ENCODE peak calls at places on chromosomes 6 and 20, in nine cellular contexts. Z, T, R, X, Y, N, H, V and K are unnamed samples.

GRCh38 chr6:166032366-166033171 is 135.1 kb downstream of the TBXT start:
- DNase-seq in Z (no peak), T (peak; percentile 96), R (peak; percentile 79), X (no peak), Y (no peak), N (peak; percentile 53), H (peak; percentile 33), V (peak; percentile 81), K (peak; percentile 61)

GRCh38 chr6:62942000-62942399 is 269.3 kb upstream of the FKBP1C start:
- DNase-seq in Z (no peak), T (no peak), R (no peak), X (no peak), Y (no peak), N (no peak), H (no peak), V (no peak), K (no peak)

GRCh38 chr6:138007014-138007472 is 100.2 kb downstream of the PERP start:
- DNase-seq in Z (peak; percentile 54), T (peak; percentile 48), R (no peak), X (no peak), Y (peak; percentile 32), N (no peak), H (peak; percentile 46), V (peak; percentile 85), K (no peak)

GRCh38 chr6:148559848-148560433 is 186.9 kb upstream of the UST start:
- DNase-seq in Z (peak; percentile 66), T (peak; percentile 62), R (peak; percentile 71), X (peak; percentile 78), Y (peak; percentile 52), N (peak; percentile 87), H (peak; percentile 44), V (peak; percentile 82), K (peak; percentile 76)

GRCh38 chr20:813386-813785 is 20.1 kb upstream of the FAM110A start:
- DNase-seq in Z (no peak), T (no peak), R (no peak), X (no peak), Y (no peak), N (no peak), H (no peak), V (no peak), K (no peak)

GRCh38 chr6:151071295-151071694 is 168.5 kb upstream of the AKAP12 start:
- DNase-seq in Z (no peak), T (peak; percentile 94), R (peak; percentile 50), X (no peak), Y (no peak), N (no peak), H (no peak), V (no peak), K (no peak)

GRCh38 chr6:12586696-12587095 is 129.9 kb upstream of the PHACTR1 start:
- DNase-seq in Z (no peak), T (no peak), R (no peak), X (no peak), Y (no peak), N (no peak), H (no peak), V (no peak), K (no peak)

GRCh38 chr6:111615916-111616612 is 10.4 kb upstream of the TRAF3IP2 start:
- DNase-seq in Z (no peak), T (no peak), R (no peak), X (no peak), Y (no peak), N (no peak), H (no peak), V (no peak), K (no peak)

GRCh38 chr6:125867483-125867935 is 76.7 kb downstream of the NCOA7 start:
- DNase-seq in Z (no peak), T (peak; percentile 72), R (no peak), X (no peak), Y (no peak), N (no peak), H (no peak), V (peak; percentile 94), K (no peak)

GRCh38 chr20:20568604-20569205 is 143.7 kb downstream of the RALGAPA2 start:
- DNase-seq in Z (no peak), T (peak; percentile 58), R (no peak), X (no peak), Y (peak; percentile 58), N (no peak), H (peak; percentile 18), V (peak; percentile 70), K (peak; percentile 46)

GRCh38 chr6:52512199-52512598 is 64.7 kb downstream of the TRAM2 start:
- DNase-seq in Z (no peak), T (peak; percentile 94), R (peak; percentile 40), X (no peak), Y (no peak), N (peak; percentile 63), H (peak; percentile 43), V (no peak), K (no peak)

GRCh38 chr6:8904754-8905153 is 469.4 kb upstream of the SLC35B3 start:
- DNase-seq in Z (no peak), T (no peak), R (no peak), X (no peak), Y (peak; percentile 12), N (no peak), H (peak; percentile 3), V (peak; percentile 70), K (no peak)

GRCh38 chr20:1819311-1820136 is 75.7 kb upstream of the SIRPA start:
- DNase-seq in Z (no peak), T (no peak), R (no peak), X (no peak), Y (no peak), N (no peak), H (no peak), V (peak; percentile 42), K (no peak)

DNA sequence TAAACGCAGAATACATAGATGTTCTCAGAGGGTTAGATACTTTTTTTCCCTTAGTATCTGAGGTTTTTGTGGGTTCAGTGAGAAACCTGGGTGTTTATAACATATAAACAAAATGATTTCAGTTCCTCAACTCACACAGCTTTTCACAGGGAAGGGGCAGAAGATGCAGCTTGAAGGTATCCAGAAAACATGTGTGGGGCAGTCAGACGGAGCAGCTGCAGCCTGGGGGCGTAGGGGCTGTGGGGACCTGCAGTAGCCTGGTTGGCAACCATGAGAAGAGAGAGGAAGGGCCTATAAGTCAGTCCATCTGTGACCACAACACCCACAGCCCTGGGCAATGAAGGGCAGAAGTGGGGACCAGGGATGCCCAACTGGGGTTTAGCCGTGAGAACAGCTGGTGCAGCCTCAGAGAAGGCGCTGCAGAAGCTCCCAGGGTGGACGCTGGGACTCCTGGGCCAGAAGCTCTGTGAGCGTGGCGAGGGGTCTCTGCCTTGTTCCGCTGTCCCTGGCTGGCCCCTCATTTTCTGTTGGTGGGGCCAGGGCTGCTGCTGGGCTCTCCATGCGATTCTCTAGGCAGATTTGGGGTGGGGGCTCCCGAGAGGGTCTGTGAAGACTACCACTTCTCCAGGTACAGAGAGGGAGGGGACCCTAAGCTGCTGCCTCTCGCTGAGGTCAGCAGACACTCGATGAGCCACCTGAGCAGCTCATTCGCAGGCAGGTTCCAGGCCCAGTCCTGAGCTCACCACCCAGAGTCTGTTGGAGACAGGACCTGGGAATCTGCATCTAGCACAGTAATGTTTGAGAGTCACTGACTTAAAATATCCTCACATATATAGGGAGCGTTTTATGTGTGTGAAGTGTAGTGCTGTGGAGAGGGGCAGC is 181.2 kb downstream of the ZDHHC14 start:
- DNase-seq in Z (no peak), T (no peak), R (no peak), X (peak; percentile 88), Y (peak; percentile 69), N (no peak), H (no peak), V (no peak), K (no peak)
- H3K4me3 ChIP-seq in Z (no peak overlapping the region), T (no peak overlapping the region), R (no peak overlapping the region), X (no peak overlapping the region), Y (peak overlapping the region; percentile 3), N (no peak overlapping the region), H (no peak overlapping the region), V (no peak overlapping the region), K (no peak overlapping the region)

GRCh38 chr6:40389176-40389767 is 197.9 kb downstream of the LRFN2 start:
- DNase-seq in Z (no peak), T (no peak), R (no peak), X (no peak), Y (no peak), N (no peak), H (no peak), V (no peak), K (no peak)

GRCh38 chr6:40387127-40387870 is 199.9 kb downstream of the LRFN2 start:
- DNase-seq in Z (no peak), T (no peak), R (no peak), X (no peak), Y (no peak), N (no peak), H (no peak), V (no peak), K (no peak)

GRCh38 chr6:40390144-40390800 is 196.9 kb downstream of the LRFN2 start:
- DNase-seq in Z (no peak), T (no peak), R (no peak), X (no peak), Y (no peak), N (no peak), H (no peak), V (no peak), K (no peak)

GRCh38 chr6:40386200-40386599 is 201.0 kb downstream of the LRFN2 start:
- DNase-seq in Z (no peak), T (no peak), R (no peak), X (no peak), Y (no peak), N (no peak), H (no peak), V (no peak), K (no peak)

DNA sequence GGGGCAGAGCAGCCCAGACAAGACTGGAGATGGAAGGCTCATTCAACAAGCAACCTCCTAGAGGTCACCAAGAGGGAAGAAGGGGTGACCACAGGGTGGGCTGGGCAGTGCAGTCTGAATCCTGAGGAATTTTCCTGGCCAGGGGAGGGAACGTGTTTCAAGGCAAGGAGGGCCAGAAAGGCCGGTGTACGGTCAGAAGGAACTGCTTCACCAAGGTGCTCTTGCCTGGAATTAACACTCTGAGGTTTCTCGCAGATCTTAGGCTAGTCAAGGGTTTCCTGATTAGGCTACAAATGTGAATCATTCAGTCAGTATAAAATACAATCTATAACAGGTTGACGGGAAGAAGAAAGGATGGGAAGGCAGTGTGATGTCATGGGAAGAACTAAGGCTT is 199.3 kb downstream of the LRFN2 start:
- DNase-seq in Z (no peak), T (no peak), R (no peak), X (no peak), Y (no peak), N (no peak), H (no peak), V (no peak), K (no peak)
- TF ChIP-seq CTCF in Z (no peak), T (no peak), R (no peak), X (no peak), Y (no peak), N (no peak), H (no peak), V (no peak), K (no peak)

DNA sequence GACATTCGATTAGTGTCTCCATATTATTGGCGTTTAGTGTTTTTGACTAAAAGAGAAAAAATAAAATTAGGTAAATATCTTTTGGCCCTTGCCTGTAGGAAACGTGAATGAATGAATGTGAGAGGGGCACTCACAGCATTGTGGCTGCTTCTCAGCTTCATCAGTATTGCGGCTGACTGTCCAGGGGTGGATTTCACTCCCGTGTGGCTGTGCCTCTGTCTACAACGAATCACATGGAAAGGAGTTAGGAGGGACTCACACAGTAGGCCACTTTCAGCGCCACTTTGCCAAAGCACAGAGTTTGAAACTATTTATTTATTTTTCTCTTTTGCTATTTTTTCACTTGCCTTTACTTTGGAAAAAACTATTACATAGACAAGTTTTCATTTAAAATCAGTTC is 805 bp downstream of the TAGAP start:
- DNase-seq in Z (peak; percentile 14), T (no peak), R (no peak), X (no peak), Y (peak; percentile 43), N (no peak), H (no peak), V (no peak), K (no peak)
- H3K4me3 ChIP-seq in Z (peak overlapping the region; percentile 8), T (no peak overlapping the region), R (peak overlapping the region; percentile 42), X (peak overlapping the region; percentile 81), Y (peak overlapping the region; percentile 95), N (peak overlapping the region; percentile 49), H (no peak overlapping the region), V (no peak overlapping the region), K (peak overlapping the region; percentile 6)

GRCh38 chr6:134506162-134506561 is 188.2 kb upstream of the SGK1 start:
- DNase-seq in Z (no peak), T (no peak), R (no peak), X (no peak), Y (no peak), N (no peak), H (no peak), V (no peak), K (no peak)
- TF ChIP-seq CTCF in Z (no peak), T (no peak), R (no peak), X (no peak), Y (no peak), N (no peak), H (no peak), V (no peak), K (no peak)